ENCODE peak calls at places on chromosomes 7 and 10, in four cellular contexts. Z is heart left ventricle; C is activated naive CD8-positive, alpha-beta T cell treated with anti-CD3 and anti-CD28 coated beads, Interleukin-2, amount 50 U/mL, for 24 hours; A is GM23248. J is an unnamed sample.

GRCh38 chr10:91798736-91799579 is 732 bp downstream of the TNKS2 start:
- DNase-seq in A (peak), C (peak), Z (peak), J (no peak)

GRCh38 chr7:366171-366916 is 76.4 kb downstream of the FOXL3 start:
- DNase-seq in C (no peak), A (peak), Z (no peak), J (no peak)

GRCh38 chr10:44195120-44196007 is 189.5 kb downstream of the CXCL12 start:
- DNase-seq in Z (peak), A (peak), C (no peak), J (no peak)

GRCh38 chr7:23357190-23358093 is 58.3 kb downstream of the MALSU1 start:
- DNase-seq in C (no peak), A (peak), Z (no peak), J (no peak)

GRCh38 chr7:157000741-157001653 is 9.5 kb downstream of the MNX1 start:
- DNase-seq in A (no peak), C (no peak), Z (no peak), J (no peak)

GRCh38 chr10:26408858-26409494 is 29.2 kb upstream of the APBB1IP start:
- DNase-seq in Z (no peak), C (no peak), A (no peak), J (no peak)

GRCh38 chr7:6227294-6227846 is 45.1 kb downstream of the CYTH3 start:
- DNase-seq in C (no peak), Z (peak), A (peak), J (no peak)

GRCh38 chr10:4279649-4280048 is 494.6 kb upstream of the KLF6 start:
- DNase-seq in A (no peak), C (no peak), Z (no peak), J (no peak)

GRCh38 chr7:50867048-50867383 is 84.3 kb upstream of the GRB10 start:
- DNase-seq in Z (peak), C (no peak), A (no peak), J (no peak)

GRCh38 chr10:84540617-84541288 is 212.4 kb downstream of the CCSER2 start:
- DNase-seq in Z (peak), C (peak), A (peak), J (no peak)

GRCh38 chr10:112917676-112918075 is 32.4 kb upstream of the TCF7L2 start:
- DNase-seq in Z (no peak), C (no peak), A (no peak), J (no peak)

GRCh38 chr10:63166742-63167258 is 33.7 kb downstream of the NRBF2 start:
- DNase-seq in Z (peak), C (no peak), A (peak), J (peak)

GRCh38 chr7:119900996-119901395 is 372.0 kb upstream of the KCND2 start:
- DNase-seq in C (no peak), A (no peak), Z (no peak), J (no peak)

GRCh38 chr10:34228066-34228465 is 587.0 kb downstream of the PARD3 start:
- DNase-seq in A (no peak), Z (no peak), C (no peak), J (no peak)

GRCh38 chr7:121634356-121634755 is 238.2 kb upstream of the FAM3C start:
- DNase-seq in A (no peak), Z (no peak), C (no peak), J (no peak)

GRCh38 chr7:144037414-144038096 is 11.2 kb upstream of the OR2A5 start:
- DNase-seq in C (no peak), Z (peak), A (peak), J (no peak)

GRCh38 chr10:42970451-42971250 is 106.2 kb upstream of the RET start:
- DNase-seq in A (no peak), C (no peak), Z (peak), J (no peak)

GRCh38 chr7:66321283-66321682 is 116.1 kb downstream of the TPST1 start:
- DNase-seq in C (no peak), A (no peak), Z (no peak), J (no peak)

GRCh38 chr10:26478061-26478460 is 39.9 kb downstream of the APBB1IP start:
- DNase-seq in C (no peak), A (no peak), Z (no peak), J (no peak)

GRCh38 chr7:141220263-141220662 is 146.4 kb downstream of the TMEM178B start:
- DNase-seq in A (no peak), C (no peak), Z (no peak), J (no peak)

GRCh38 chr10:133324198-133324792 is 12.4 kb downstream of the CALY start:
- DNase-seq in C (peak), A (peak), Z (no peak), J (no peak)